ENCODE peak calls at places on chromosomes 3 and 15, in six cellular contexts. I is stimulated activated CD4-positive, alpha-beta T cell treated with anti-CD3 and anti-CD28 coated beads, Interleukin-2, amount 100 ng/mL, for 48 hours; S is SIG-M5; H is NAMALWA; J is WERI-Rb-1; T is activated CD8-positive, alpha-beta T cell treated with anti-CD3 and anti-CD28 coated beads, Interleukin-2, amount 10 ng/mL, durations not matched to agents 7 days and 5 days. B is an unnamed sample.

GRCh38 chr15:79938143-79938542 is 32.9 kb downstream of the BCL2A1 start:
- DNase-seq in T (no peak), I (no peak), S (no peak), H (no peak), J (no peak), B (no peak)

GRCh38 chr3:173529062-173529711 is 131.6 kb downstream of the NLGN1 start:
- DNase-seq in S (no peak), H (peak), T (no peak), J (peak), I (no peak), B (peak)

GRCh38 chr15:51401872-51402517 is 60.5 kb downstream of the GLDN start:
- DNase-seq in S (no peak), J (peak), I (no peak), T (no peak), H (peak), B (peak)

GRCh38 chr15:90650117-90650955 is 66.8 kb upstream of the BLM start:
- DNase-seq in I (no peak), T (no peak), S (no peak), J (no peak), H (no peak), B (peak)

GRCh38 chr15:71223516-71223915 is 108.2 kb downstream of the THSD4 start:
- DNase-seq in I (no peak), J (no peak), H (no peak), T (no peak), S (no peak), B (no peak)

GRCh38 chr3:3765661-3766060 is 33.6 kb upstream of the LRRN1 start:
- DNase-seq in J (no peak), T (no peak), H (no peak), I (no peak), S (no peak), B (no peak)

GRCh38 chr3:52213901-52214300 is 11.5 kb downstream of the TLR9 start:
- DNase-seq in S (no peak), J (no peak), T (no peak), I (no peak), H (no peak), B (no peak)

GRCh38 chr15:67409175-67409574 is 111.8 kb upstream of the C15orf61 start:
- DNase-seq in J (no peak), T (no peak), I (no peak), S (no peak), H (no peak), B (no peak)

GRCh38 chr3:76083992-76084391 is 298.6 kb upstream of the ZNF717 start:
- DNase-seq in J (no peak), H (no peak), T (no peak), S (no peak), I (no peak), B (peak)

GRCh38 chr15:48250640-48251076 is 44.6 kb downstream of the SLC12A1 start:
- DNase-seq in H (peak), I (peak), J (peak), T (peak), S (no peak), B (peak)

GRCh38 chr3:40681658-40682055 is 156.9 kb downstream of the ZNF621 start:
- DNase-seq in H (peak), I (no peak), T (no peak), J (no peak), S (no peak), B (no peak)

GRCh38 chr15:23546158-23546557 is 19.3 kb upstream of the MKRN3 start:
- DNase-seq in S (no peak), H (no peak), I (no peak), J (no peak), T (no peak), B (no peak)

GRCh38 chr15:90174140-90174891 is 26.8 kb upstream of the SEMA4B start:
- DNase-seq in J (peak), S (no peak), H (no peak), I (no peak), T (no peak), B (no peak)

GRCh38 chr3:72848703-72849081 is 447 bp upstream of the SHQ1 start:
- DNase-seq in I (no peak), H (peak), J (peak), T (peak), S (no peak), B (peak)

GRCh38 chr15:62904511-62904910 is 138.0 kb upstream of the TPM1 start:
- DNase-seq in T (no peak), J (no peak), I (no peak), H (no peak), S (no peak), B (no peak)